ENCODE peak calls at places on chromosome 6, in six cellular contexts. One of them, this sample, is unnamed.

GRCh38 chr6:107679457-107679856 is 144.7 kb downstream of the SCML4 start:
- DNase-seq in endothelial cell: no peak
- DNase-seq in ecto neural progenitor cell: no peak
- DNase-seq in substantia nigra: no peak
- DNase-seq in chondrocyte: no peak
- DNase-seq in uterus: peak
- DNase-seq in this sample: peak

GRCh38 chr6:30870546-30870945 is 13.8 kb upstream of the DDR1 start:
- DNase-seq in chondrocyte: no peak
- DNase-seq in endothelial cell: no peak
- DNase-seq in substantia nigra: no peak
- DNase-seq in uterus: no peak
- DNase-seq in ecto neural progenitor cell: no peak
- DNase-seq in this sample: no peak

GRCh38 chr6:13470240-13471140 is 16.9 kb downstream of the GFOD1 start:
- DNase-seq in ecto neural progenitor cell: no peak
- DNase-seq in endothelial cell: no peak
- DNase-seq in substantia nigra: peak
- DNase-seq in uterus: no peak
- DNase-seq in chondrocyte: no peak
- DNase-seq in this sample: no peak

GRCh38 chr6:53795254-53795701 is 473 bp downstream of the LRRC1 start:
- DNase-seq in ecto neural progenitor cell: no peak
- DNase-seq in endothelial cell: no peak
- DNase-seq in uterus: no peak
- DNase-seq in substantia nigra: no peak
- DNase-seq in chondrocyte: peak
- DNase-seq in this sample: no peak

GRCh38 chr6:123014835-123015234 is 18.8 kb downstream of the CLVS2 start:
- DNase-seq in uterus: no peak
- DNase-seq in endothelial cell: no peak
- DNase-seq in substantia nigra: no peak
- DNase-seq in chondrocyte: no peak
- DNase-seq in ecto neural progenitor cell: no peak
- DNase-seq in this sample: no peak

GRCh38 chr6:35259946-35260626 is 551 bp downstream of the ZNF76 start:
- DNase-seq in uterus: peak
- DNase-seq in substantia nigra: no peak
- DNase-seq in endothelial cell: peak
- DNase-seq in chondrocyte: no peak
- DNase-seq in ecto neural progenitor cell: no peak
- DNase-seq in this sample: peak

GRCh38 chr6:169841907-169842606 is 90.6 kb downstream of the ERMARD start:
- DNase-seq in substantia nigra: no peak
- DNase-seq in chondrocyte: no peak
- DNase-seq in ecto neural progenitor cell: no peak
- DNase-seq in endothelial cell: no peak
- DNase-seq in uterus: no peak
- DNase-seq in this sample: no peak

GRCh38 chr6:83735461-83735860 is 26.6 kb upstream of the SNAP91 start:
- DNase-seq in substantia nigra: no peak
- DNase-seq in chondrocyte: no peak
- DNase-seq in uterus: no peak
- DNase-seq in ecto neural progenitor cell: no peak
- DNase-seq in endothelial cell: no peak
- DNase-seq in this sample: no peak

GRCh38 chr6:125952764-125953501 is 3.6 kb upstream of the HINT3 start:
- DNase-seq in endothelial cell: no peak
- DNase-seq in ecto neural progenitor cell: peak
- DNase-seq in substantia nigra: no peak
- DNase-seq in chondrocyte: no peak
- DNase-seq in uterus: no peak
- DNase-seq in this sample: peak

GRCh38 chr6:13089296-13089994 is 238.9 kb downstream of the TBC1D7 start:
- DNase-seq in endothelial cell: no peak
- DNase-seq in ecto neural progenitor cell: no peak
- DNase-seq in uterus: no peak
- DNase-seq in chondrocyte: no peak
- DNase-seq in substantia nigra: no peak
- DNase-seq in this sample: no peak

This sample was measured in IMR-90.